ENCODE peak calls at places on chromosomes 5 and 9, in ten cellular contexts. Z, R, H, S, X, K, F, N, I and Q are unnamed samples. For H3K27me3, the result is how much of the 10 kb centered on the place peaks cover.

GRCh38 chr9:73583590-73583989 is 431.9 kb downstream of the ANXA1 start:
- DNase-seq in Z (no peak), R (no peak), H (no peak), S (no peak), X (no peak), K (no peak), F (no peak), N (no peak), I (no peak), Q (no peak)

GRCh38 chr9:35357826-35358225 is 132.1 kb upstream of the RUSC2 start:
- DNase-seq in Z (no peak), R (no peak), H (no peak), S (no peak), X (no peak), K (no peak), F (no peak), N (no peak), I (no peak), Q (no peak)

GRCh38 chr9:7055201-7055903 is 297.6 kb downstream of the KDM4C start:
- DNase-seq in Z (no peak), R (no peak), H (no peak), S (no peak), X (peak), K (no peak), F (no peak), N (no peak), I (no peak), Q (no peak)

GRCh38 chr9:117224676-117225075 is 190.2 kb downstream of the ASTN2 start:
- DNase-seq in Z (no peak), R (no peak), H (no peak), S (no peak), X (no peak), K (no peak), F (no peak), N (no peak), I (no peak), Q (no peak)

GRCh38 chr5:108672639-108673038 is 75.1 kb upstream of the FER start:
- DNase-seq in Z (no peak), R (no peak), H (no peak), S (no peak), X (no peak), K (no peak), F (no peak), N (no peak), I (no peak), Q (no peak)

GRCh38 chr9:129489838-129490582 is 130.9 kb downstream of the C9orf50 start:
- DNase-seq in Z (no peak), R (peak), H (peak), S (peak), X (no peak), K (no peak), F (no peak), N (no peak), I (peak), Q (peak)

GRCh38 chr5:143775258-143775657 is 36.7 kb upstream of the HMHB1 start:
- DNase-seq in Z (no peak), R (no peak), H (peak), S (no peak), X (no peak), K (no peak), F (no peak), N (peak), I (no peak), Q (no peak)

GRCh38 chr9:110183208-110184145 is 24.5 kb downstream of the C9orf152 start:
- DNase-seq in Z (no peak), R (peak), H (peak), S (peak), X (peak), K (peak), F (peak), N (peak), I (peak), Q (peak)

GRCh38 chr5:88829053-88829452 is 53.9 kb downstream of the MEF2C start:
- DNase-seq in Z (no peak), R (no peak), H (peak), S (no peak), X (no peak), K (no peak), F (no peak), N (no peak), I (no peak), Q (no peak)

GRCh38 chr5:157865844-157866243 is 6.9 kb upstream of the CLINT1 start:
- DNase-seq in Z (no peak), R (no peak), H (no peak), S (no peak), X (no peak), K (no peak), F (no peak), N (no peak), I (no peak), Q (no peak)

GRCh38 chr9:76321185-76321828 is 72.9 kb downstream of the RFK start:
- DNase-seq in Z (no peak), R (no peak), H (peak), S (no peak), X (no peak), K (no peak), F (no peak), N (peak), I (no peak), Q (no peak)

GRCh38 chr9:90445391-90445790 is 197.2 kb downstream of the DIRAS2 start:
- DNase-seq in Z (no peak), R (no peak), H (no peak), S (no peak), X (no peak), K (no peak), F (no peak), N (no peak), I (no peak), Q (no peak)

GRCh38 chr5:104444656-104445055 is 882.1 kb upstream of the NUDT12 start:
- DNase-seq in Z (no peak), R (no peak), H (no peak), S (no peak), X (no peak), K (no peak), F (no peak), N (no peak), I (no peak), Q (no peak)

GRCh38 chr5:149262315-149262714 is 9.3 kb upstream of the AFAP1L1 start:
- DNase-seq in Z (no peak), R (no peak), H (no peak), S (no peak), X (no peak), K (no peak), F (no peak), N (no peak), I (no peak), Q (no peak)

GRCh38 chr9:13427587-13427986 is 148.1 kb upstream of the MPDZ start:
- DNase-seq in Z (no peak), R (no peak), H (peak), S (no peak), X (peak), K (no peak), F (no peak), N (peak), I (no peak), Q (no peak)

GRCh38 chr5:172599204-172599567 is 41.9 kb upstream of the NEURL1B start:
- DNase-seq in Z (no peak), R (peak), H (no peak), S (no peak), X (no peak), K (no peak), F (no peak), N (no peak), I (no peak), Q (no peak)

GRCh38 chr5:27328480-27328879 is 290.1 kb upstream of the CDH9 start:
- DNase-seq in Z (no peak), R (no peak), H (no peak), S (no peak), X (no peak), K (no peak), F (no peak), N (peak), I (no peak), Q (no peak)

GRCh38 chr5:76165961-76166360 is 82.8 kb downstream of the SV2C start:
- DNase-seq in Z (no peak), R (no peak), H (no peak), S (no peak), X (no peak), K (no peak), F (no peak), N (no peak), I (no peak), Q (no peak)

GRCh38 chr9:121358747-121359146 is 11.3 kb downstream of the STOM start:
- DNase-seq in Z (no peak), R (no peak), H (no peak), S (no peak), X (no peak), K (no peak), F (no peak), N (no peak), I (no peak), Q (no peak)

GRCh38 chr5:135691116-135691515 is 112.3 kb upstream of the CXCL14 start:
- DNase-seq in Z (no peak), R (no peak), H (no peak), S (no peak), X (no peak), K (no peak), F (no peak), N (no peak), I (no peak), Q (no peak)

GRCh38 chr5:76414788-76415187 is 11.7 kb downstream of the IQGAP2 start:
- DNase-seq in Z (no peak), R (no peak), H (no peak), S (no peak), X (no peak), K (no peak), F (no peak), N (no peak), I (no peak), Q (no peak)

GRCh38 chr9:95504053-95504963 is 12.5 kb downstream of the PTCH1 start:
- DNase-seq in Z (no peak), R (no peak), H (peak), S (no peak), X (peak), K (no peak), F (peak), N (peak), I (peak), Q (no peak)

GRCh38 chr9:91320299-91320698 is 41.4 kb downstream of the AUH start:
- DNase-seq in Z (no peak), R (no peak), H (no peak), S (no peak), X (no peak), K (no peak), F (no peak), N (no peak), I (no peak), Q (no peak)

GRCh38 chr5:74201334-74202081 is 439.0 kb downstream of the ENC1 start:
- DNase-seq in Z (peak), R (peak), H (no peak), S (no peak), X (no peak), K (peak), F (no peak), N (no peak), I (peak), Q (peak)

GRCh38 chr5:117131876-117132275 is 557.3 kb upstream of the SEMA6A start:
- DNase-seq in Z (no peak), R (no peak), H (no peak), S (no peak), X (no peak), K (no peak), F (no peak), N (no peak), I (no peak), Q (no peak)

GRCh38 chr5:66796306-66797292 is 200.4 kb downstream of the MAST4 start:
- DNase-seq in Z (no peak), R (no peak), H (no peak), S (no peak), X (no peak), K (no peak), F (no peak), N (peak), I (no peak), Q (no peak)

GRCh38 chr5:132215329-132215728 is 12.3 kb downstream of the P4HA2 start:
- DNase-seq in Z (peak), R (peak), H (no peak), S (no peak), X (no peak), K (no peak), F (peak), N (peak), I (peak), Q (peak)

GRCh38 chr5:149240354-149240998 is 31.2 kb upstream of the AFAP1L1 start:
- DNase-seq in Z (peak), R (no peak), H (no peak), S (peak), X (no peak), K (no peak), F (peak), N (no peak), I (no peak), Q (no peak)

GRCh38 chr5:148469446-148470062 is 85.8 kb downstream of the FBXO38 start:
- DNase-seq in Z (no peak), R (no peak), H (no peak), S (no peak), X (no peak), K (peak), F (no peak), N (peak), I (no peak), Q (peak)

GRCh38 chr9:111621895-111622480 is 9.1 kb upstream of the DNAJC25 start:
- DNase-seq in Z (no peak), R (no peak), H (peak), S (no peak), X (no peak), K (peak), F (peak), N (peak), I (peak), Q (peak)
- TF ChIP-seq CTCF in Z (peak), R (peak), H (peak), S (peak), X (peak), K (peak), F (peak), N (peak), I (peak), Q (peak)

DNA sequence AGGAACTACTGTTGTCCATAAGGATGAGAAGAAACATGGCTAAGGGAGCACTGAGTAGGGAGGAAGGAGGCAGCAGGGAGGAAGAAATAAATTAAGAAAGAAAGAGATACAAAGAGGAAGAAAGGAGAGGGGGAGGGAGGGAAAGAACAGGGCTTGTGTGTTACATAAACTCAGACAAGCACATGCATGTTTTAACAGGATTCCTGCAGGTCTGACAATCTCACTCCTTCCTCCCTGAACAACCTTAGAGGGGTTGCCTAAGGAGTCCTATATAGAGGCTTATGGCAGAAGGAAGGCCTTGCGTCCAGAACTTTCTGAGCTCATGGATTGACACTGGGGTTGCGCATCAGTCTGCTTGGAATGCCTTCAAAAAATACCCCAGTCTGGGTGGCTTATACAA is 4.2 kb upstream of the KCNIP1 start:
- DNase-seq in Z (no peak), R (no peak), H (no peak), S (no peak), X (no peak), K (no peak), F (no peak), N (no peak), I (no peak), Q (no peak)
- H3K27me3 ChIP-seq in Z (under half), R (under half), H (under half), S (under half), X (under half), K (under half), F (under half), N (under half), I (under half), Q (under half)

DNA sequence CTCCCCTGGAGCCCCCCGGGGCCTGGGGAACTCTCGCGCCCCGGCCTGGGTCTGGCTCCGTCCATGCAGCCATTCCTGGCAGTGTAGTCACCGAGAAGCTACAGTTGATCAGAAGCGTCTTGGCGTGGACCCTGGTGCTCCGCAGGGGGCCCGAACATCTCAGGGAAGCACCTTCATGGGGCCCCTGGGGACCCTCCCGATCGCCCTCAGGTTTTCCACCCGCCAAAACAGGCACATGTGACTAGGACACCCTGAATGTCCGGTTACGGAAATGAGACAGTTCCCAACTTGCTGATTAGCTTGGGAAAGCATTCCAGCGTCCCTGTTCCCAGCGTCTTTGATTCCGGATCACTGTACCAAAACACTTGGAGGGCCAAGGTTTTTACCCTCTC is 470 bp downstream of the FBXO4 start:
- DNase-seq in Z (peak), R (no peak), H (peak), S (no peak), X (no peak), K (no peak), F (no peak), N (peak), I (peak), Q (peak)
- H3K27ac ChIP-seq in Z (peak), R (peak), H (peak), S (peak), X (peak), K (peak), F (peak), N (peak), I (peak), Q (peak)

GRCh38 chr5:36070687-36071571 is 4.2 kb upstream of the UGT3A2 start:
- DNase-seq in Z (no peak), R (no peak), H (no peak), S (no peak), X (no peak), K (no peak), F (no peak), N (no peak), I (no peak), Q (no peak)

GRCh38 chr5:36078430-36078829 is 11.7 kb upstream of the UGT3A2 start:
- DNase-seq in Z (no peak), R (no peak), H (no peak), S (no peak), X (no peak), K (no peak), F (no peak), N (no peak), I (no peak), Q (no peak)

GRCh38 chr5:36079200-36079761 is 12.6 kb upstream of the UGT3A2 start:
- DNase-seq in Z (no peak), R (no peak), H (peak), S (no peak), X (peak), K (peak), F (no peak), N (peak), I (no peak), Q (peak)

GRCh38 chr5:36068751-36069281 is 2.1 kb upstream of the UGT3A2 start:
- DNase-seq in Z (no peak), R (no peak), H (no peak), S (no peak), X (no peak), K (no peak), F (no peak), N (no peak), I (no peak), Q (no peak)

GRCh38 chr5:36073595-36074216 is 7.0 kb upstream of the UGT3A2 start:
- DNase-seq in Z (no peak), R (no peak), H (no peak), S (no peak), X (peak), K (no peak), F (no peak), N (peak), I (no peak), Q (no peak)
- TF ChIP-seq CTCF in Z (no peak), R (no peak), H (peak), S (no peak), X (peak), K (peak), F (no peak), N (peak), I (no peak), Q (no peak)

DNA sequence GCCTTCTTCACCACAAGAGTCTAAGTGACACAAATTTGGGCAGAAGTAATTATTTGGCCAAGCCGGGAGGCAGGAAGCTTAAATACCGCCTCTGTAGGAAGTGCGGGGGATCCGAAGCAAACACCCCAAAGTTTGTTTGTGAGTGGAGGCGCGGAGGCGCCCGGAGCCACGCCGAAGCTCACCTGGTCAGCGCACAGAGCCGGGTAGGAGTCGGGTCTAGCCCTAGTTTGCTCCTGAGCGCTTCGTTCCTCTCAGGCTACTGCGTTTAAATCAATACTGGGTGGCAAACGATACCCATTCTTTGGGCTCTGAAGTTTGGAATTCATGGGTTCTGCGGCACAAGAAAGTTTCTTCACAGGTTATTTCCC is 858 bp downstream of the MCC start:
- DNase-seq in Z (no peak), R (peak), H (no peak), S (no peak), X (peak), K (no peak), F (no peak), N (peak), I (no peak), Q (no peak)
- H3K27me3 ChIP-seq in Z (half or more), R (under half), H (under half), S (under half), X (under half), K (under half), F (half or more), N (under half), I (under half), Q (under half)

GRCh38 chr9:134408939-134409737 is 82.9 kb downstream of the RXRA start:
- DNase-seq in Z (peak), R (no peak), H (peak), S (no peak), X (no peak), K (no peak), F (no peak), N (no peak), I (no peak), Q (no peak)

GRCh38 chr9:134405527-134405926 is 79.3 kb downstream of the RXRA start:
- DNase-seq in Z (no peak), R (no peak), H (no peak), S (no peak), X (no peak), K (no peak), F (no peak), N (no peak), I (no peak), Q (no peak)

GRCh38 chr9:134406366-134407122 is 80.3 kb downstream of the RXRA start:
- DNase-seq in Z (no peak), R (no peak), H (no peak), S (no peak), X (no peak), K (no peak), F (no peak), N (no peak), I (no peak), Q (peak)

GRCh38 chr9:134408389-134408788 is 82.1 kb downstream of the RXRA start:
- DNase-seq in Z (peak), R (no peak), H (no peak), S (no peak), X (no peak), K (no peak), F (no peak), N (no peak), I (no peak), Q (no peak)

GRCh38 chr9:134407123-134407779 is 81.0 kb downstream of the RXRA start:
- DNase-seq in Z (peak), R (peak), H (peak), S (peak), X (no peak), K (no peak), F (peak), N (peak), I (peak), Q (peak)
- H3K27ac ChIP-seq in Z (peak), R (peak), H (peak), S (peak), X (no peak), K (peak), F (peak), N (peak), I (peak), Q (peak)